ENCODE peak calls at places on chromosome X, in six cellular contexts. T, X, Z, E, G and W are unnamed samples.

GRCh38 chrX:107672955-107673378 is 44.7 kb downstream of the PRPS1 start:
- DNase-seq in T (peak; percentile 56), X (peak; percentile 73), Z (no peak), G (peak; percentile 93), E (peak; percentile 56), W (peak; percentile 81)

GRCh38 chrX:124217289-124218251 is 114.9 kb upstream of the TEX13D start:
- DNase-seq in G (peak; percentile 30), Z (peak; percentile 53), X (peak; percentile 91), T (no peak), E (no peak), W (peak; percentile 52)

GRCh38 chrX:107715331-107716044 is 60.1 kb downstream of the TSC22D3 start:
- DNase-seq in Z (no peak), X (no peak), E (no peak), T (peak; percentile 23), G (peak; percentile 12), W (no peak)

GRCh38 chrX:54978448-54978847 is 15.5 kb downstream of the PFKFB1 start:
- DNase-seq in Z (no peak), E (no peak), G (no peak), T (peak; percentile 1), X (no peak), W (no peak)

GRCh38 chrX:44183329-44183728 is 160.1 kb downstream of the EFHC2 start:
- DNase-seq in T (no peak), G (no peak), E (no peak), Z (no peak), X (no peak), W (no peak)

GRCh38 chrX:140510895-140511295 is 6.0 kb upstream of the SOX3 start:
- DNase-seq in T (no peak), Z (no peak), G (no peak), X (peak; percentile 33), E (peak; percentile 51), W (peak; percentile 37)

GRCh38 chrX:108397627-108398392 is 40.4 kb downstream of the COL4A6 start:
- DNase-seq in Z (peak; percentile 15), G (no peak), T (peak; percentile 4), X (no peak), E (no peak), W (no peak)

GRCh38 chrX:50893466-50893865 is 17.1 kb upstream of the BMP15 start:
- DNase-seq in Z (no peak), E (no peak), G (no peak), T (no peak), X (no peak), W (no peak)

GRCh38 chrX:43964936-43965335 is 8.3 kb downstream of the NDP start:
- DNase-seq in Z (no peak), T (no peak), E (no peak), G (no peak), X (no peak), W (no peak)

GRCh38 chrX:49309401-49309981 is 6.0 kb downstream of the GAGE10 start:
- DNase-seq in G (peak; percentile 23), Z (no peak), X (peak; percentile 77), E (no peak), T (peak; percentile 22), W (peak; percentile 51)

GRCh38 chrX:53441531-53442321 is 7.6 kb upstream of the HSD17B10 start:
- DNase-seq in G (peak; percentile 65), Z (peak; percentile 66), X (peak; percentile 83), T (peak; percentile 49), E (peak; percentile 82), W (peak; percentile 88)

GRCh38 chrX:56792270-56793111 is 63.4 kb downstream of the NBDY start:
- DNase-seq in Z (no peak), E (no peak), T (no peak), X (no peak), G (no peak), W (no peak)

GRCh38 chrX:77415161-77415560 is 32.0 kb upstream of the FGF16 start:
- DNase-seq in T (no peak), G (no peak), Z (no peak), E (no peak), X (peak; percentile 43), W (no peak)

GRCh38 chrX:75149654-75150053 is 6.4 kb downstream of the ABCB7 start:
- DNase-seq in E (no peak), X (no peak), Z (no peak), G (no peak), T (no peak), W (no peak)

GRCh38 chrX:23662187-23662586 is 5.1 kb upstream of the PRDX4 start:
- DNase-seq in X (no peak), T (no peak), G (no peak), Z (no peak), E (no peak), W (no peak)

GRCh38 chrX:44036336-44036735 is 63.1 kb upstream of the NDP start:
- DNase-seq in G (peak; percentile 50), X (peak; percentile 75), T (peak; percentile 55), E (no peak), Z (no peak), W (no peak)

GRCh38 chrX:57573754-57574153 is 18.1 kb upstream of the ZXDB start:
- DNase-seq in Z (peak; percentile 2), T (peak; percentile 17), X (peak; percentile 43), G (peak; percentile 15), E (no peak), W (no peak)

GRCh38 chrX:21711848-21712197 is 46.1 kb downstream of the SMPX start:
- DNase-seq in Z (no peak), E (no peak), T (no peak), X (no peak), G (no peak), W (no peak)

GRCh38 chrX:45202171-45202570 is 1.5 kb upstream of the DIPK2B start:
- DNase-seq in G (no peak), Z (no peak), T (no peak), E (no peak), X (no peak), W (no peak)

GRCh38 chrX:49876750-49877149 is 2.5 kb upstream of the USP27X start:
- DNase-seq in G (peak; percentile 34), X (peak; percentile 24), T (peak; percentile 23), Z (no peak), E (no peak), W (no peak)

GRCh38 chrX:13473666-13474516 is 95.5 kb upstream of the EGFL6 start:
- DNase-seq in E (no peak), G (no peak), Z (no peak), X (no peak), T (peak; percentile 40), W (no peak)

GRCh38 chrX:109934434-109934833 is 68.5 kb upstream of the TMEM164 start:
- DNase-seq in X (no peak), Z (no peak), T (peak; percentile 21), G (peak; percentile 63), E (no peak), W (no peak)

GRCh38 chrX:41906515-41907165 is 16.7 kb downstream of the CASK start:
- DNase-seq in X (no peak), T (no peak), G (no peak), Z (no peak), E (no peak), W (no peak)

GRCh38 chrX:12263211-12263610 is 124.9 kb downstream of the FRMPD4 start:
- DNase-seq in G (no peak), T (peak; percentile 6), X (no peak), Z (no peak), E (no peak), W (no peak)

GRCh38 chrX:10769165-10769564 is 148.8 kb upstream of the MID1 start:
- DNase-seq in G (peak; percentile 47), Z (peak; percentile 24), X (peak; percentile 76), T (peak; percentile 35), E (no peak), W (no peak)

GRCh38 chrX:120308558-120308957 is 2.7 kb downstream of the TMEM255A start:
- DNase-seq in G (no peak), E (peak; percentile 60), X (peak; percentile 84), Z (peak; percentile 53), T (no peak), W (peak; percentile 79)

GRCh38 chrX:47191806-47192401 is 1.7 kb upstream of the UBA1 start:
- DNase-seq in G (no peak), E (no peak), X (peak; percentile 74), T (no peak), Z (no peak), W (no peak)

GRCh38 chrX:47193475-47194241 is at the start of gene UBA1:
- DNase-seq in Z (peak; percentile 95), X (peak; percentile 96), E (peak; percentile 87), G (peak; percentile 93), T (peak; percentile 95), W (peak; percentile 96)

GRCh38 chrX:47196098-47196497 is 2.5 kb downstream of the UBA1 start:
- DNase-seq in G (no peak), E (no peak), T (no peak), Z (no peak), X (peak; percentile 56), W (no peak)

GRCh38 chrX:47191331-47191730 is 2.3 kb upstream of the UBA1 start:
- DNase-seq in Z (no peak), G (peak; percentile 32), X (peak; percentile 30), E (peak; percentile 49), T (no peak), W (no peak)

GRCh38 chrX:47194388-47194787 is 759 bp downstream of the UBA1 start:
- DNase-seq in G (no peak), T (no peak), E (no peak), Z (no peak), X (no peak), W (no peak)
- H3K27ac ChIP-seq in G (peak overlapping the region; percentile 73), T (peak overlapping the region; percentile 87), E (peak overlapping the region; percentile 85), Z (no peak overlapping the region), X (no peak overlapping the region), W (no peak overlapping the region)

GRCh38 chrX:87525771-87526229 is 8.2 kb downstream of the KLHL4 start:
- DNase-seq in E (no peak), G (peak; percentile 72), Z (no peak), X (no peak), T (peak; percentile 78), W (no peak)
- H2BK15ac ChIP-seq in E (no peak overlapping the region), G (no peak overlapping the region), Z (no peak overlapping the region), X (no peak overlapping the region), T (no peak overlapping the region), W (no peak overlapping the region)

GRCh38 chrX:102720237-102721168 is at the start of gene GPRASP3:
- DNase-seq in X (peak; percentile 81), Z (peak; percentile 24), G (peak; percentile 74), E (peak; percentile 74), T (peak; percentile 75), W (no peak)
- H3K27ac ChIP-seq in X (no peak within 1 kb of the TSS), Z (no peak within 1 kb of the TSS), G (no peak within 1 kb of the TSS), E (no peak within 1 kb of the TSS), T (peak within 1 kb of the TSS; percentile 64), W (no peak within 1 kb of the TSS)

DNA sequence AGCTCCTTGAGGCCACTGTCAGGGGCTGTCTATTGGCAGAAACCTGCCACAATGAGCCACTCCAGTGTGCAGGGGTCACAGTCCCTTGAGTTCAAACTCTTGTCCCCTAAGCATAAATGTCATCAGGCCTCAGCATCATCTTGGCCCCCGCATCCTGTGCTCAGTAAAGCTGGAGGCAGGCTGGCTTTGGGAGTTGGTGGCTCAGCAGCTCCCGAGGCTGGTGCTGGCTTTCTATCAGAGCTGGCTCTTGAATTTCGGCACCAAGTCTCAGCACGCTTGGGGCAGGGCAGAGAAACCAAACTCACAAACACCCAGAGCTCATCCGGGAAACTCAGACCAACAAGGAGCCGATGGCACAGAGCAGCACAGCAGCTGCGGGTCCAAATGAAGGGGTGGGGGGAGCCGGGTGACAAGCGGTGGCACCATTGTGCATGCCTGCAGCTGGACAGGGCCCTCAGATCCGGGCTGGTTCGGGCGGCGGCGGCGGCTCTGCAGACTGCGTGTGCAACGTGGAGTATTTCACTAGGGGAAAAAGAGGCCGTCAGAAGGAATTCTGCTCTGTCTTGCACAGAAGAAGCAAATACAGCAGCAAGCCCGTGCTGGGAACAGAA is 75.5 kb downstream of the MTMR1 start:
- DNase-seq in E (no peak), X (no peak), G (no peak), Z (no peak), T (no peak), W (no peak)
- H2BK15ac ChIP-seq in E (no peak overlapping the region), X (no peak overlapping the region), G (no peak overlapping the region), Z (no peak overlapping the region), T (no peak overlapping the region), W (no peak overlapping the region)

GRCh38 chrX:111102636-111103035 is 6.6 kb downstream of the PAK3 start:
- DNase-seq in Z (no peak), T (no peak), X (no peak), G (no peak), E (no peak), W (no peak)
- H3K27ac ChIP-seq in Z (no peak overlapping the region), T (no peak overlapping the region), X (no peak overlapping the region), G (no peak overlapping the region), E (no peak overlapping the region), W (no peak overlapping the region)